ENCODE peak calls at places on chromosomes 11 and 22, in seven cellular contexts. One of them, this sample, is unnamed.
A peak's percentile ranks its signal among the peaks of the same experiment; 100 is the strongest.

GRCh38 chr11:45341379-45341778 is 55.2 kb upstream of the SYT13 start:
- DNase-seq in stimulated activated CD4-positive, alpha-beta T cell treated with anti-CD3 and anti-CD28 coated beads, Interleukin-4, amount 100 ng/mL, for 24 hours: no peak
- DNase-seq in NAMALWA: no peak
- DNase-seq in amniotic epithelial cell: no peak
- DNase-seq in nephron progenitor cell: no peak
- DNase-seq in RPMI8226: peak; percentile 8
- DNase-seq in adrenal gland: no peak
- DNase-seq in this sample: no peak

GRCh38 chr11:84899134-84899533 is 728.0 kb downstream of the DLG2 start:
- DNase-seq in nephron progenitor cell: no peak
- DNase-seq in NAMALWA: no peak
- DNase-seq in stimulated activated CD4-positive, alpha-beta T cell treated with anti-CD3 and anti-CD28 coated beads, Interleukin-4, amount 100 ng/mL, for 24 hours: no peak
- DNase-seq in adrenal gland: no peak
- DNase-seq in RPMI8226: no peak
- DNase-seq in amniotic epithelial cell: no peak
- DNase-seq in this sample: peak; percentile 4

GRCh38 chr11:93921695-93922468 is 71.5 kb upstream of the VSTM5 start:
- DNase-seq in amniotic epithelial cell: peak; percentile 67
- DNase-seq in adrenal gland: peak; percentile 57
- DNase-seq in RPMI8226: peak; percentile 63
- DNase-seq in nephron progenitor cell: peak; percentile 49
- DNase-seq in stimulated activated CD4-positive, alpha-beta T cell treated with anti-CD3 and anti-CD28 coated beads, Interleukin-4, amount 100 ng/mL, for 24 hours: peak; percentile 9
- DNase-seq in NAMALWA: peak; percentile 75
- DNase-seq in this sample: peak; percentile 70

GRCh38 chr11:90476442-90477007 is 253.7 kb upstream of the CHORDC1 start:
- DNase-seq in amniotic epithelial cell: peak; percentile 56
- DNase-seq in nephron progenitor cell: peak; percentile 16
- DNase-seq in RPMI8226: peak; percentile 53
- DNase-seq in stimulated activated CD4-positive, alpha-beta T cell treated with anti-CD3 and anti-CD28 coated beads, Interleukin-4, amount 100 ng/mL, for 24 hours: peak; percentile 7
- DNase-seq in NAMALWA: peak; percentile 70
- DNase-seq in adrenal gland: peak; percentile 23
- DNase-seq in this sample: peak; percentile 72

GRCh38 chr11:70138403-70138802 is 60.3 kb downstream of the ANO1 start:
- DNase-seq in RPMI8226: no peak
- DNase-seq in NAMALWA: no peak
- DNase-seq in nephron progenitor cell: no peak
- DNase-seq in stimulated activated CD4-positive, alpha-beta T cell treated with anti-CD3 and anti-CD28 coated beads, Interleukin-4, amount 100 ng/mL, for 24 hours: no peak
- DNase-seq in adrenal gland: no peak
- DNase-seq in amniotic epithelial cell: no peak
- DNase-seq in this sample: no peak

GRCh38 chr11:66467756-66468155 is 1.1 kb downstream of the PELI3 start:
- DNase-seq in stimulated activated CD4-positive, alpha-beta T cell treated with anti-CD3 and anti-CD28 coated beads, Interleukin-4, amount 100 ng/mL, for 24 hours: no peak
- DNase-seq in nephron progenitor cell: peak; percentile 47
- DNase-seq in adrenal gland: no peak
- DNase-seq in amniotic epithelial cell: no peak
- DNase-seq in RPMI8226: peak; percentile 88
- DNase-seq in NAMALWA: peak; percentile 30
- DNase-seq in this sample: no peak

GRCh38 chr11:62974848-62975522 is 9.8 kb downstream of the SLC22A6 start:
- DNase-seq in RPMI8226: peak; percentile 84
- DNase-seq in stimulated activated CD4-positive, alpha-beta T cell treated with anti-CD3 and anti-CD28 coated beads, Interleukin-4, amount 100 ng/mL, for 24 hours: peak; percentile 11
- DNase-seq in nephron progenitor cell: peak; percentile 54
- DNase-seq in NAMALWA: peak; percentile 56
- DNase-seq in amniotic epithelial cell: no peak
- DNase-seq in adrenal gland: no peak
- DNase-seq in this sample: peak; percentile 42

GRCh38 chr11:71199226-71199815 is 53.1 kb downstream of the SHANK2 start:
- DNase-seq in amniotic epithelial cell: no peak
- DNase-seq in adrenal gland: no peak
- DNase-seq in RPMI8226: no peak
- DNase-seq in NAMALWA: no peak
- DNase-seq in nephron progenitor cell: no peak
- DNase-seq in stimulated activated CD4-positive, alpha-beta T cell treated with anti-CD3 and anti-CD28 coated beads, Interleukin-4, amount 100 ng/mL, for 24 hours: no peak
- DNase-seq in this sample: no peak

GRCh38 chr22:19215360-19215759 is 36.8 kb upstream of the SLC25A1 start:
- DNase-seq in nephron progenitor cell: no peak
- DNase-seq in adrenal gland: no peak
- DNase-seq in stimulated activated CD4-positive, alpha-beta T cell treated with anti-CD3 and anti-CD28 coated beads, Interleukin-4, amount 100 ng/mL, for 24 hours: no peak
- DNase-seq in RPMI8226: no peak
- DNase-seq in amniotic epithelial cell: no peak
- DNase-seq in NAMALWA: no peak
- DNase-seq in this sample: no peak

GRCh38 chr11:75371930-75372876 is 20.7 kb upstream of the ARRB1 start:
- DNase-seq in stimulated activated CD4-positive, alpha-beta T cell treated with anti-CD3 and anti-CD28 coated beads, Interleukin-4, amount 100 ng/mL, for 24 hours: no peak
- DNase-seq in amniotic epithelial cell: no peak
- DNase-seq in RPMI8226: no peak
- DNase-seq in nephron progenitor cell: no peak
- DNase-seq in NAMALWA: no peak
- DNase-seq in adrenal gland: no peak
- DNase-seq in this sample: no peak

GRCh38 chr11:795638-796564 is 2.2 kb downstream of the SLC25A22 start:
- DNase-seq in RPMI8226: peak; percentile 87
- DNase-seq in nephron progenitor cell: peak; percentile 47
- DNase-seq in amniotic epithelial cell: peak; percentile 82
- DNase-seq in stimulated activated CD4-positive, alpha-beta T cell treated with anti-CD3 and anti-CD28 coated beads, Interleukin-4, amount 100 ng/mL, for 24 hours: peak; percentile 88
- DNase-seq in NAMALWA: peak; percentile 86
- DNase-seq in adrenal gland: peak; percentile 84
- DNase-seq in this sample: peak; percentile 96

GRCh38 chr11:73359341-73359740 is 16.9 kb upstream of the RELT start:
- DNase-seq in amniotic epithelial cell: no peak
- DNase-seq in adrenal gland: no peak
- DNase-seq in stimulated activated CD4-positive, alpha-beta T cell treated with anti-CD3 and anti-CD28 coated beads, Interleukin-4, amount 100 ng/mL, for 24 hours: no peak
- DNase-seq in NAMALWA: no peak
- DNase-seq in RPMI8226: peak; percentile 72
- DNase-seq in nephron progenitor cell: no peak
- DNase-seq in this sample: no peak

GRCh38 chr11:77086521-77087472 is 15.8 kb upstream of the OMP start:
- DNase-seq in RPMI8226: no peak
- DNase-seq in adrenal gland: no peak
- DNase-seq in nephron progenitor cell: no peak
- DNase-seq in stimulated activated CD4-positive, alpha-beta T cell treated with anti-CD3 and anti-CD28 coated beads, Interleukin-4, amount 100 ng/mL, for 24 hours: no peak
- DNase-seq in amniotic epithelial cell: no peak
- DNase-seq in NAMALWA: no peak
- DNase-seq in this sample: no peak

GRCh38 chr11:10604340-10604748 is 35.9 kb upstream of the LYVE1 start:
- DNase-seq in stimulated activated CD4-positive, alpha-beta T cell treated with anti-CD3 and anti-CD28 coated beads, Interleukin-4, amount 100 ng/mL, for 24 hours: no peak
- DNase-seq in adrenal gland: peak; percentile 77
- DNase-seq in RPMI8226: no peak
- DNase-seq in nephron progenitor cell: no peak
- DNase-seq in NAMALWA: no peak
- DNase-seq in amniotic epithelial cell: peak; percentile 76
- DNase-seq in this sample: no peak

This sample was measured in kidney tubule cell.